ENCODE peak calls at places on chromosomes 12 and 14, in eight cellular contexts. B is cardiac fibroblast, U is thyroid gland, M is fibroblast of pulmonary artery, C is lower lobe of right lung, N is adrenal gland, F is fibroblast of the aortic adventitia, W is thoracic aorta. J is an unnamed sample.

GRCh38 chr12:89695830-89696229 is 12.8 kb downstream of the ATP2B1 start:
- DNase-seq in B (no peak), U (no peak), M (no peak), C (no peak), N (no peak), F (no peak), W (no peak), J (no peak)

GRCh38 chr14:60922050-60922449 is 58.8 kb downstream of the TRMT5 start:
- DNase-seq in B (peak), U (no peak), M (peak), C (no peak), N (no peak), F (peak), W (no peak), J (no peak)

GRCh38 chr14:66311935-66312334 is 174.2 kb upstream of the CCDC196 start:
- DNase-seq in B (no peak), U (no peak), M (no peak), C (no peak), N (no peak), F (no peak), W (no peak), J (no peak)

GRCh38 chr14:24279301-24280186 is 8.1 kb upstream of the RABGGTA start:
- DNase-seq in B (peak), U (no peak), M (no peak), C (no peak), N (no peak), F (no peak), W (no peak), J (peak)

GRCh38 chr14:91237219-91237618 is 7.3 kb downstream of the GPR68 start:
- DNase-seq in B (peak), U (no peak), M (peak), C (no peak), N (no peak), F (peak), W (no peak), J (no peak)

GRCh38 chr12:94614288-94614721 is 36.1 kb downstream of the TMCC3 start:
- DNase-seq in B (no peak), U (peak), M (no peak), C (no peak), N (no peak), F (peak), W (no peak), J (peak)

GRCh38 chr14:102768223-102769048 is 8.8 kb upstream of the TRAF3 start:
- DNase-seq in B (no peak), U (no peak), M (no peak), C (peak), N (peak), F (no peak), W (no peak), J (no peak)

GRCh38 chr14:20219033-20219432 is 4.5 kb upstream of the OR11H6 start:
- DNase-seq in B (peak), U (no peak), M (no peak), C (no peak), N (no peak), F (peak), W (no peak), J (no peak)

GRCh38 chr12:26769611-26770010 is 63.4 kb downstream of the ITPR2 start:
- DNase-seq in B (no peak), U (no peak), M (no peak), C (no peak), N (no peak), F (no peak), W (no peak), J (no peak)

GRCh38 chr12:9184276-9184675 is 23.9 kb downstream of the PZP start:
- DNase-seq in B (no peak), U (no peak), M (no peak), C (no peak), N (no peak), F (no peak), W (no peak), J (no peak)

GRCh38 chr12:103538397-103538796 is 42.6 kb upstream of the C12orf42 start:
- DNase-seq in B (no peak), U (no peak), M (no peak), C (no peak), N (no peak), F (no peak), W (no peak), J (no peak)

GRCh38 chr14:99760817-99761216 is 32.4 kb upstream of the EML1 start:
- DNase-seq in B (no peak), U (no peak), M (no peak), C (no peak), N (no peak), F (no peak), W (no peak), J (no peak)

GRCh38 chr12:128356547-128356946 is 89.6 kb downstream of the TMEM132C start:
- DNase-seq in B (no peak), U (no peak), M (no peak), C (no peak), N (no peak), F (no peak), W (no peak), J (no peak)

GRCh38 chr14:50920482-50921225 is 23.6 kb downstream of the PYGL start:
- DNase-seq in B (peak), U (no peak), M (peak), C (no peak), N (no peak), F (peak), W (no peak), J (peak)

DNA sequence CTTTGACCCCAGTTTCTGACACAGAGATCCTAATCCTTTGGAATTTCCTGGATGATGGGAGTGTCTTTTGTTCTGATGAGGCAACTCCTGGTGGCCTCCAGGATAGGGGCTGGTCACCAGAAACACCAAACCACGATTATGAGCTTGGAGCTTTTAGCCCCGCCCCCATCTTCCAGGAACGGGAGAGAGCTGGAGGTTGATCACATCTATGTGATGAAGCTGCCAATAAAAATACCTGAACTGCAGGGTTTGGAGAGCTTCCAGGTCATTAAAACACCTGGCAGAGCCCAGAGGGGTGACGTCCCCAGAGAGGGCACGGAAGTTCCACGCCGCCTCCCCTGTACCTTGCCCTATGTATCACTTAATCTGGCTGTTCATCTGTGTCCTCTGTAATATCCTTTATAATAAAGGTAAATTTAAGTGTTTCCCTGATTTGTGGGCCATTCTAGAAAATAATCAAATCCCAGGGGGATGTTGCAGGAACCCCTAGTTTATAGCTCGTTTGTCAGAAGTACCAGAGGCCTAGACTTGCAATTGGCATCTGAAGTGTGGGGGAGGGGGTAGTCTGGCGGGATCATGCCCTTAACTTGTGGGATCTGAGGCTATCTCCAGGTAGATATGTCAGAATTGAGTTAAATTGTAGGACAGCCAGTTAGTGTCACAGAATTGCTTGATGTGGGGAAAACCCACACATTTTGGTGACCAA is 21.2 kb downstream of the APPL2 start:
- DNase-seq in B (peak), U (no peak), M (peak), C (no peak), N (no peak), F (no peak), W (no peak), J (no peak)
- H3K4me3 ChIP-seq in B (no peak), U (no peak), M (no peak), C (no peak), N (no peak), F (no peak), W (no peak), J (no peak)

DNA sequence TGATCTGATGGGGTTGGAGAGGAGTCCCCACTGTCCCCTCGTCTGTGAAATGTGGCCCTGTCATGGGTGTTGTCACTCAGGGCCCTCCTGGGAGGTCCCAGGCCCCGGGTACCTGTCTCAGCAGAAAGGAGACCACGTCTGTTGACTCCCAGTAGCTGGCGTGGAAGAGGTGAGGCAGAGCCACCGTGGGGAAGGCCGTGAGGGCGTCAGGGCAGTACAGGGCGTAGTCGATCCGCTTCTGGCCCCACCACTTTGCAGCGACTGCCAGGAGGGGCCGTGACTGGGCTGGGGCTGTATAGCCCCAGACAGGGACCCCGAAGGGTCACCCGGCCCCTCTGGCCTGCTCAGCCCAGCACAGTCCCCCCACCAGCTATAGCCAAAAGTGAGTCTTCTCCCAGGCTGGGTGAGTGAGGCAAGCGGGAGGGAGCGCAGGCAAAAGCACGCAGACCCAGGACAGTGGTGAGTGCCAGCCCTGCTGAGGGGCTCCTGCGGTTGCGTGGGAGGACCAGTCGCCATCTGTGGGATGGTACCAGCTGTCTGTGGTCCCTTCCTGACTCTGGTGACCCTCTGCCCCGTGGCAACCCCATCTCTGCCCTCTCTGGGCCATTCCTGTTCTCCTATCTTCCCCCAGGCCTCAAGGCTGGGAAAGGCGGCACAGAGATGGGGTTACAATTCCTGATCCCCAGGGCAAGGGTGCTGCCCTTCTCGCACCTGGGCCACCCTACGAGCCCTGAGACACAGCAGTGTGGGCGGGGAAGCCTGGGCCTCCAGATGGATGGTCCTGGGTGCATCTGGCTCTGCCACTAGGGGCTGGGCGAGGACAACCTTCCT is 8.3 kb downstream of the ARL6IP4 start:
- DNase-seq in B (no peak), U (no peak), M (no peak), C (no peak), N (no peak), F (no peak), W (no peak), J (no peak)
- TF ChIP-seq CTCF in B (no peak), U (no peak), M (no peak), C (no peak), N (no peak), F (no peak), W (no peak), J (no peak)

GRCh38 chr12:113422030-113422900 is at the start of gene SDSL:
- DNase-seq in B (peak), U (peak), M (peak), C (peak), N (peak), F (peak), W (peak), J (peak)
- H3K4me3 ChIP-seq in B (peak), U (peak), M (peak), C (peak), N (peak), F (peak), W (peak), J (peak)

GRCh38 chr12:254039-254438 is 8.6 kb downstream of the SLC6A13 start:
- DNase-seq in B (no peak), U (no peak), M (no peak), C (no peak), N (no peak), F (no peak), W (no peak), J (no peak)
- TF ChIP-seq CTCF in B (no peak), U (no peak), M (no peak), C (no peak), N (no peak), F (no peak), W (no peak), J (no peak)

J was measured in foreskin fibroblast.